ENCODE peak calls at places on chromosome X, in nine cellular contexts. I is hepatocyte, Q is MM.1S, W is SK-N-SH, B is PC-3, U is GM23338, F is neural progenitor cell, G is GM23248, T is HCT116. M is an unnamed sample.

GRCh38 chrX:97616883-97617510 is 733.3 kb downstream of the RPA4 start:
- DNase-seq in Q (peak; percentile 79), F (no peak), G (peak; percentile 72), U (no peak), W (no peak), I (peak; percentile 44), T (peak; percentile 57), B (peak; percentile 82), M (no peak)

GRCh38 chrX:66625525-66625924 is 13.4 kb downstream of the EDA2R start:
- DNase-seq in F (no peak), B (no peak), W (no peak), T (no peak), G (no peak), I (no peak), Q (peak; percentile 83), U (no peak), M (peak; percentile 72)

GRCh38 chrX:2708016-2708415 is 16.9 kb downstream of the CD99 start:
- DNase-seq in Q (no peak), B (peak; percentile 13), G (peak; percentile 39), F (no peak), T (no peak), I (no peak), U (no peak), W (no peak), M (peak; percentile 55)

GRCh38 chrX:78769933-78770332 is 22.4 kb downstream of the LPAR4 start:
- DNase-seq in I (no peak), G (no peak), U (no peak), W (no peak), Q (no peak), F (peak; percentile 80), B (no peak), T (no peak), M (no peak)

GRCh38 chrX:150690126-150690525 is 3.1 kb upstream of the MTMR1 start:
- DNase-seq in Q (no peak), W (no peak), I (no peak), F (no peak), U (no peak), B (peak; percentile 95), T (peak; percentile 39), G (peak; percentile 91), M (no peak)

GRCh38 chrX:155505296-155505695 is 46.9 kb upstream of the F8A3 start:
- DNase-seq in T (no peak), I (no peak), Q (no peak), B (no peak), W (no peak), U (no peak), G (no peak), F (no peak), M (no peak)

GRCh38 chrX:155966876-155967275 is 30.6 kb upstream of the IL9R start:
- DNase-seq in F (peak; percentile 67), U (peak; percentile 72), G (peak; percentile 32), B (peak; percentile 59), I (peak; percentile 35), Q (no peak), T (peak; percentile 38), W (peak; percentile 65), M (peak; percentile 34)

GRCh38 chrX:118988913-118989312 is 14.5 kb downstream of the LONRF3 start:
- DNase-seq in G (no peak), F (no peak), Q (no peak), I (no peak), B (no peak), U (no peak), T (no peak), W (no peak), M (no peak)

GRCh38 chrX:109600114-109600710 is 24.8 kb downstream of the KCNE5 start:
- DNase-seq in Q (no peak), U (peak; percentile 32), W (peak; percentile 10), I (peak; percentile 21), T (no peak), F (peak; percentile 69), B (no peak), G (peak; percentile 21), M (no peak)

GRCh38 chrX:51697397-51697796 is 12.9 kb upstream of the CENPVL1 start:
- DNase-seq in Q (no peak), I (no peak), G (no peak), U (no peak), W (no peak), T (no peak), F (no peak), B (no peak), M (no peak)

GRCh38 chrX:115011428-115011827 is 6.0 kb downstream of the IL13RA2 start:
- DNase-seq in Q (no peak), T (no peak), I (no peak), W (no peak), U (no peak), G (no peak), B (no peak), F (no peak), M (no peak)

GRCh38 chrX:69362889-69363288 is 141.2 kb upstream of the NALF2 start:
- DNase-seq in U (no peak), W (peak; percentile 51), I (peak; percentile 47), B (no peak), Q (no peak), F (no peak), T (no peak), G (peak; percentile 83), M (no peak)

GRCh38 chrX:17456526-17456925 is 81.5 kb downstream of the NHS start:
- DNase-seq in F (peak; percentile 84), I (no peak), G (no peak), T (no peak), U (no peak), W (no peak), B (no peak), Q (no peak), M (no peak)

GRCh38 chrX:100745806-100746537 is 14.1 kb upstream of the SYTL4 start:
- DNase-seq in F (peak; percentile 7), Q (no peak), I (no peak), W (no peak), T (no peak), B (no peak), U (no peak), G (no peak), M (no peak)

GRCh38 chrX:31497086-31497485 is 425.2 kb upstream of the FTHL17 start:
- DNase-seq in B (no peak), Q (no peak), T (no peak), G (peak; percentile 56), U (no peak), I (no peak), W (no peak), F (no peak), M (no peak)

GRCh38 chrX:150148749-150149672 is 210.7 kb upstream of the EOLA2 start:
- DNase-seq in B (no peak), T (no peak), I (no peak), U (no peak), F (no peak), G (peak; percentile 50), Q (no peak), W (no peak), M (no peak)

GRCh38 chrX:41382699-41383645 is 49.0 kb downstream of the DDX3X start:
- DNase-seq in U (peak; percentile 11), T (peak; percentile 6), B (peak; percentile 32), W (no peak), G (peak; percentile 66), I (peak; percentile 56), F (no peak), Q (no peak), M (no peak)

GRCh38 chrX:38304010-38304409 is 23.3 kb downstream of the RPGR start:
- DNase-seq in T (no peak), W (no peak), F (peak; percentile 14), I (peak; percentile 15), B (peak; percentile 33), Q (no peak), U (peak; percentile 55), G (peak; percentile 21), M (peak; percentile 11)

GRCh38 chrX:153411255-153411987 is at the start of gene ZFP92:
- DNase-seq in U (peak; percentile 19), F (no peak), G (peak; percentile 5), Q (no peak), I (peak; percentile 27), W (peak; percentile 88), B (no peak), T (no peak), M (no peak)

GRCh38 chrX:122203399-122203798 is 980.7 kb upstream of the GRIA3 start:
- DNase-seq in U (peak; percentile 19), I (no peak), Q (no peak), G (no peak), F (peak; percentile 57), W (no peak), T (no peak), B (no peak), M (no peak)

GRCh38 chrX:153565996-153566580 is 32.9 kb downstream of the CCNQ start:
- DNase-seq in U (peak; percentile 26), W (no peak), G (no peak), T (no peak), I (no peak), B (no peak), Q (no peak), F (peak; percentile 33), M (no peak)

GRCh38 chrX:55340896-55341433 is 76.2 kb upstream of the PAGE3 start:
- DNase-seq in F (no peak), Q (no peak), U (peak; percentile 0), W (no peak), T (no peak), I (no peak), G (no peak), B (no peak), M (no peak)

GRCh38 chrX:20361081-20361889 is 94.6 kb upstream of the RPS6KA3 start:
- DNase-seq in F (peak; percentile 17), W (no peak), I (peak; percentile 17), T (no peak), G (peak; percentile 65), Q (no peak), B (no peak), U (no peak), M (no peak)
- H3K27ac ChIP-seq in F (no peak overlapping the region), W (peak overlapping the region; percentile 30), I (peak overlapping the region; percentile 87), T (no peak overlapping the region), G (peak overlapping the region; percentile 88), Q (no peak overlapping the region), B (peak overlapping the region; percentile 97), U (no peak overlapping the region), M (no peak overlapping the region)

DNA sequence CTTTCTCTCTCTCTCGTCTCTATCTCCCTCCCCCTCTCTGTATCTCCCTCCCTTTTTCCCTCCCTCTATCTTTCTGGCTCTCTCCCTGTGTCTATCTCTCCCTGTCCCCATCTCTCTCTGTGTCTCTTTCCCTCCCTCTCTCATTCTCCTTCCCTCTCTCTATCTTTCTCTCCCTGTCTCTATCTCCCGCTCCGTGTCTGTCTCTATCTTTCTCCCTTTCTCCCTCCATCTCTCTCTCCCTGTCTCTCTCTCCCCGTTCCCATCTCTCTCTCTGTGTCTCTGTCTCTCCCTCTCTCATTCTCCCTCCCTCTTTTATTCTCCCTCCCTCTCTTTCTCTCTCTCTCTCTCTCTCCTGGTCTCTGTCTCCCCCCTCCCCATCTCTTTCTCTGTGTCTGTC is 22.9 kb downstream of the IL3RA start:
- DNase-seq in G (no peak), B (no peak), W (no peak), Q (no peak), F (no peak), T (no peak), I (no peak), U (no peak), M (no peak)
- H3K4me2 ChIP-seq in G (no peak overlapping the region), B (no peak overlapping the region), W (no peak overlapping the region), Q (no peak overlapping the region), F (no peak overlapping the region), T (no peak overlapping the region), I (no peak overlapping the region), U (no peak overlapping the region), M (no peak overlapping the region)

GRCh38 chrX:13398073-13398823 is 78.4 kb upstream of the ATXN3L start:
- DNase-seq in W (no peak), T (peak; percentile 89), Q (no peak), I (peak; percentile 90), G (peak; percentile 94), B (peak; percentile 97), F (no peak), U (peak; percentile 2), M (no peak)
- TF ChIP-seq EZH2phosphoT487 in W (no peak), T (no peak), Q (no peak), I (no peak), G (peak; percentile 46), B (no peak), F (no peak), U (no peak), M (no peak)

GRCh38 chrX:40083120-40083978 is 14.4 kb downstream of the BCOR start:
- DNase-seq in F (peak; percentile 62), I (peak; percentile 68), W (no peak), G (peak; percentile 45), U (peak; percentile 62), Q (no peak), T (no peak), B (peak; percentile 40), M (no peak)
- H3K27ac ChIP-seq in F (no peak overlapping the region), I (peak overlapping the region; percentile 22), W (no peak overlapping the region), G (no peak overlapping the region), U (no peak overlapping the region), Q (no peak overlapping the region), T (no peak overlapping the region), B (no peak overlapping the region), M (no peak overlapping the region)